ENCODE peak calls at places on chromosomes 4 and X, in five cellular contexts. V is fibroblast of pulmonary artery; J is body of pancreas; X is CD8-positive, alpha-beta memory T cell; H is GM23338. T is an unnamed sample.

GRCh38 chrX:131279617-131280016 is 9.5 kb downstream of the IGSF1 start:
- DNase-seq in V (no peak), J (no peak), X (no peak), H (peak), T (no peak)

GRCh38 chrX:46072776-46073175 is 472.4 kb downstream of the ZNF674 start:
- DNase-seq in V (no peak), J (no peak), X (no peak), H (no peak), T (no peak)

GRCh38 chr4:1871471-1872021 is 353 bp downstream of the NSD2 start:
- DNase-seq in V (no peak), J (peak), X (no peak), H (peak), T (no peak)

GRCh38 chr4:79141530-79141929 is 184.3 kb downstream of the NAA11 start:
- DNase-seq in V (peak), J (no peak), X (no peak), H (peak), T (no peak)

GRCh38 chr4:76175336-76175735 is 27.1 kb upstream of the NUP54 start:
- DNase-seq in V (no peak), J (no peak), X (no peak), H (no peak), T (no peak)

GRCh38 chr4:86586160-86586572 is 7.9 kb upstream of the PTPN13 start:
- DNase-seq in V (no peak), J (no peak), X (no peak), H (peak), T (no peak)

GRCh38 chr4:146123231-146123630 is 52.3 kb upstream of the LSM6 start:
- DNase-seq in V (no peak), J (no peak), X (no peak), H (no peak), T (no peak)

GRCh38 chr4:146342600-146343192 is 128.4 kb downstream of the REELD1 start:
- DNase-seq in V (peak), J (peak), X (peak), H (peak), T (no peak)

GRCh38 chrX:150842198-150842553 is 56.3 kb downstream of the CD99L2 start:
- DNase-seq in V (no peak), J (no peak), X (no peak), H (no peak), T (no peak)

GRCh38 chr4:165684177-165684870 is 188.7 kb upstream of the TLL1 start:
- DNase-seq in V (peak), J (no peak), X (no peak), H (no peak), T (no peak)

GRCh38 chrX:111005151-111005550 is 90.8 kb upstream of the PAK3 start:
- DNase-seq in V (no peak), J (no peak), X (no peak), H (peak), T (no peak)

GRCh38 chr4:40693946-40694345 is 55.8 kb upstream of the NSUN7 start:
- DNase-seq in V (no peak), J (no peak), X (no peak), H (no peak), T (no peak)

GRCh38 chr4:110183643-110184042 is 14.8 kb downstream of the ELOVL6 start:
- DNase-seq in V (no peak), J (no peak), X (no peak), H (no peak), T (no peak)

GRCh38 chrX:17278961-17279360 is 96.0 kb upstream of the NHS start:
- DNase-seq in V (no peak), J (no peak), X (no peak), H (no peak), T (no peak)

GRCh38 chr4:14668296-14668695 is 334.0 kb upstream of the CPEB2 start:
- DNase-seq in V (no peak), J (no peak), X (no peak), H (no peak), T (no peak)

GRCh38 chr4:38670939-38671593 is 7.1 kb downstream of the KLF3 start:
- DNase-seq in V (no peak), J (peak), X (no peak), H (no peak), T (no peak)

GRCh38 chr4:174590336-174590735 is 68.0 kb upstream of the HPGD start:
- DNase-seq in V (no peak), J (no peak), X (no peak), H (no peak), T (no peak)

GRCh38 chr4:45122406-45122805 is 396.1 kb upstream of the GNPDA2 start:
- DNase-seq in V (no peak), J (no peak), X (no peak), H (no peak), T (no peak)

GRCh38 chr4:13710486-13710885 is 83.0 kb upstream of the BOD1L1 start:
- DNase-seq in V (no peak), J (no peak), X (no peak), H (no peak), T (no peak)

GRCh38 chrX:53269536-53270107 is 11.8 kb downstream of the IQSEC2 start:
- DNase-seq in V (no peak), J (no peak), X (no peak), H (peak), T (no peak)

GRCh38 chr4:53116959-53117358 is 248.9 kb downstream of the SCFD2 start:
- DNase-seq in V (peak), J (no peak), X (no peak), H (no peak), T (no peak)

GRCh38 chr4:71006203-71006907 is 12.9 kb downstream of the DCK start:
- DNase-seq in V (no peak), J (no peak), X (no peak), H (no peak), T (peak)

GRCh38 chrX:128897611-128898010 is 625.7 kb downstream of the SMARCA1 start:
- DNase-seq in V (no peak), J (no peak), X (no peak), H (no peak), T (no peak)

GRCh38 chrX:109199726-109200125 is 282.2 kb downstream of the GUCY2F start:
- DNase-seq in V (peak), J (no peak), X (no peak), H (no peak), T (no peak)
- H3K4me3 ChIP-seq in V (no peak), J (no peak), X (no peak), H (no peak), T (no peak)

GRCh38 chr4:3342182-3342854 is 49.5 kb downstream of the RGS12 start:
- DNase-seq in V (peak), J (no peak), X (peak), H (no peak), T (no peak)

GRCh38 chr4:3340703-3341088 is 47.9 kb downstream of the RGS12 start:
- DNase-seq in V (no peak), J (peak), X (no peak), H (no peak), T (no peak)

GRCh38 chr4:3343358-3343757 is 50.5 kb downstream of the RGS12 start:
- DNase-seq in V (no peak), J (no peak), X (no peak), H (no peak), T (no peak)

GRCh38 chr4:3340038-3340702 is 47.3 kb downstream of the RGS12 start:
- DNase-seq in V (no peak), J (no peak), X (no peak), H (no peak), T (no peak)

GRCh38 chr4:3341760-3342159 is 48.9 kb downstream of the RGS12 start:
- DNase-seq in V (no peak), J (no peak), X (no peak), H (no peak), T (no peak)
- H3K4me3 ChIP-seq in V (no peak), J (no peak), X (no peak), H (no peak), T (no peak)

GRCh38 chr4:117327491-117327890 is 242.1 kb upstream of the TRAM1L1 start:
- DNase-seq in V (no peak), J (no peak), X (no peak), H (no peak), T (no peak)
- H3K4me3 ChIP-seq in V (no peak), J (no peak), X (no peak), H (no peak), T (no peak)

GRCh38 chrX:72371405-72371804 is 65.7 kb upstream of the CITED1 start:
- DNase-seq in V (no peak), J (no peak), X (no peak), H (no peak), T (no peak)

GRCh38 chrX:72366178-72366577 is 60.5 kb upstream of the CITED1 start:
- DNase-seq in V (no peak), J (no peak), X (no peak), H (no peak), T (no peak)

GRCh38 chrX:72366746-72367145 is 61.0 kb upstream of the CITED1 start:
- DNase-seq in V (no peak), J (no peak), X (no peak), H (no peak), T (no peak)

GRCh38 chrX:72367524-72367923 is 61.8 kb upstream of the CITED1 start:
- DNase-seq in V (no peak), J (no peak), X (no peak), H (no peak), T (no peak)

DNA sequence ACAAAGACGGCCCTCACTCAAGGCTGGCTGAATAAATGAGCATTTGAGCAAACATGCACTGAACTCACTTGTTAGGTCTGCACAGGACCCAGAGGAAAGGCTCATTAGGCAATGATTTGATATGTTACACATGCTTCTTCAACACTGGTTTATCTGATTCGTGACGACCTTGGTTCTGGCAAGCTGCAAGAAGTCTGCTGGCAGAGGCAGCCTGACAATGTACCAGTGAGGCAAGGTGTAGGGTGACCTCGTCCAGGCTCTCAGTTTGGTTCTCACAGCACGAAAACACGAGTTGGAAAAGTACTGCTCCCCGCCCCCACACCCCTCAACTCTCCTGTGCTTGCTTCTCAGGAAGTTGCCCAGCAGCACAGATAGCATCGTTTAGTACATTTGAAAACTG is 63.1 kb upstream of the CITED1 start:
- DNase-seq in V (peak), J (no peak), X (no peak), H (no peak), T (no peak)
- H3K4me3 ChIP-seq in V (no peak), J (no peak), X (no peak), H (no peak), T (no peak)

GRCh38 chr4:183760326-183760725 is 101.2 kb downstream of the TRAPPC11 start:
- DNase-seq in V (no peak), J (no peak), X (no peak), H (no peak), T (no peak)

GRCh38 chr4:183757105-183757504 is 98.0 kb downstream of the TRAPPC11 start:
- DNase-seq in V (no peak), J (no peak), X (no peak), H (no peak), T (no peak)

GRCh38 chr4:183758006-183758734 is 99.1 kb downstream of the TRAPPC11 start:
- DNase-seq in V (peak), J (peak), X (no peak), H (peak), T (no peak)

GRCh38 chr4:183763990-183764754 is 105.1 kb downstream of the TRAPPC11 start:
- DNase-seq in V (no peak), J (no peak), X (no peak), H (no peak), T (no peak)

GRCh38 chr4:183758735-183759447 is 99.8 kb downstream of the TRAPPC11 start:
- DNase-seq in V (no peak), J (no peak), X (no peak), H (peak), T (no peak)
- H3K4me3 ChIP-seq in V (no peak), J (no peak), X (no peak), H (peak), T (no peak)

DNA sequence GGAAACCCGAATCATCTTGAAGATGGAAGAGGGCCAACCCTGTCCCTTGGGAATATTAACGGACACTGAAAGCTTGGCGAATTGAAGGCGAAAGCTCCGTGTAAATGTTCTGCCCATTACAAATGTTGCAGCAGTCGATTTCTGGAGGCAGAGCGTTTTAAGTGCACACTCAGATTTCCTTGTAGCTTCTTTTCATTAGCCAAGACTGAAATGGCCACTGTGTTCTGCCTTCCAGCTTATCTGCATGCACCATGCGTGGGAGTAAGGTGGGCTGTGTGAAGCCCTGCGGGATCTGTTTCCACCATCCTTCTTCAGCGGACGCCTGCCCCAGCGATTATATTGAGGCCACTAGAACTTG is 1.3 kb downstream of the SMIM20 start:
- DNase-seq in V (peak), J (no peak), X (no peak), H (no peak), T (no peak)
- H3K4me3 ChIP-seq in V (peak), J (no peak), X (peak), H (peak), T (no peak)

GRCh38 chrX:21757960-21758359 is at the start of gene SMPX:
- DNase-seq in V (no peak), J (no peak), X (no peak), H (no peak), T (no peak)

GRCh38 chrX:21758488-21758887 is 572 bp upstream of the SMPX start:
- DNase-seq in V (no peak), J (no peak), X (no peak), H (no peak), T (no peak)

GRCh38 chrX:21756785-21757529 is 959 bp downstream of the SMPX start:
- DNase-seq in V (no peak), J (no peak), X (no peak), H (no peak), T (no peak)
- H3K4me3 ChIP-seq in V (no peak), J (no peak), X (no peak), H (no peak), T (no peak)

DNA sequence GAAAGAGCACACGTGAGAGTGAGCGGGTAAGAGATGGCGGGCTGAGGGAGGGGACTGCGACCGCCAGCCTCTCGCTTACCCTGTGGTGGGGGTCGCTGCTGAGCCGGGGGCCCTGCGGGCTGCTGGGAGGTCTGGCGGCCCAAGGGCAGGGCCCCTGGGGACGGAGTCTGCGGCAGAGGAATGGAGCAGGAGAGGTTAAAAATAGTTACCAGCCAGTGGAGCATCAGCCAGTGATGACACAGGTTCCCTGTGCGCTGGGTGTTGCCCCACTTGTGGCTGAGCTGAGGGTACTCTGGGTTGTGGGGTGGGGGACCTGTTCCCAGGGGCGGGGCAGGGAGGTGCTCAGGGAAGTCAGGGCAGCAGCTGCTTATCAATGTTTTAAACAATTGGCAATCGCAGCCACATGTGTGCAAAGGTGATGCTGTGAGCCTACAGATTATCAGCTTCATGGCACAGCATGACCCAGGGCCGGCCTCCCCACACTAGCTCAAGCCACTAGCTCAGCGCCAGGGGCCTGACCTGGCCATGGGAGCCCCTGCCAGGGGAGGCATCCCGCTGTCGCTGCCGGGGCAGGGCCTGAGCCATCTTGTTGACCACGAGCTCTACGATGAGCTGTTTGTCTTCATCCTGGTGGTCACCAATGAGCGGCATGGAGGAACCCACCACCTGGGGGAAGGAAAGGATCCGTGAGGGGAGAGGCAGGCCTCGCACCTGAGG is 7.5 kb upstream of the TIMP1 start:
- DNase-seq in V (no peak), J (no peak), X (no peak), H (peak), T (no peak)
- H3K4me3 ChIP-seq in V (peak), J (no peak), X (no peak), H (peak), T (no peak)

GRCh38 chrX:106728337-106728736 is 1.8 kb downstream of the RNF128 start:
- DNase-seq in V (no peak), J (no peak), X (no peak), H (no peak), T (no peak)

GRCh38 chrX:106730385-106730784 is 3.9 kb downstream of the RNF128 start:
- DNase-seq in V (no peak), J (no peak), X (no peak), H (no peak), T (no peak)

GRCh38 chrX:106731590-106731989 is 5.1 kb downstream of the RNF128 start:
- DNase-seq in V (no peak), J (no peak), X (no peak), H (no peak), T (no peak)

GRCh38 chrX:106726485-106727437 is at the start of gene RNF128:
- DNase-seq in V (peak), J (peak), X (no peak), H (peak), T (no peak)
- H3K4me3 ChIP-seq in V (peak), J (peak), X (no peak), H (peak), T (no peak)

GRCh38 chrX:136143714-136144113 is 3.6 kb upstream of the FHL1 start:
- DNase-seq in V (no peak), J (no peak), X (peak), H (no peak), T (no peak)

GRCh38 chrX:136147320-136147901 is at the start of gene FHL1:
- DNase-seq in V (peak), J (peak), X (peak), H (peak), T (no peak)

GRCh38 chrX:136146614-136147319 is 566 bp upstream of the FHL1 start:
- DNase-seq in V (no peak), J (no peak), X (peak), H (peak), T (no peak)

GRCh38 chrX:136147966-136148365 is 633 bp downstream of the FHL1 start:
- DNase-seq in V (no peak), J (no peak), X (no peak), H (peak), T (no peak)

DNA sequence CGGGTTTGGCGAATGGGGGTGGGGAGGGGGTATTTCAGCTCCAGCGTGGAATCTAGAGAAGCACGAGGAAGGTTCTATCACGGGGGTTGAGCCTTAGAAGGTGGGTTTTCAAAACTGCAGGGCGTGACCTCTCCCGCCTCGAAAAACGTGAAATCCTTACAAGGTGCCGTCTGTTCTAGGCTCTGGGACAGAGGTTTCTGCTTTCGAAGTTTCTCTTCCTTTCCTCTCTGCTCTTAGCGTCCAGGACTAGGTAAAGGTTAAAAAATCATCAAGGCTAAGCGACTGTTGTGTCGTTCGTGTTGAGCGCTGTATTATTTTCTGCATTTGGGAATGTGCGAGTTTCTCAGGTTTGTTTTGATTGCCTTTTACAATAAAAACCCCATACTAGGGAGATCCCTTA is 1.1 kb downstream of the FHL1 start:
- DNase-seq in V (no peak), J (no peak), X (no peak), H (peak), T (no peak)
- H3K4me3 ChIP-seq in V (peak), J (no peak), X (no peak), H (peak), T (no peak)